ENCODE peak calls at places on chromosomes 16 and 17, in seven cellular contexts. One of them, this sample, is unnamed.

GRCh38 chr16:56011808-56012478 is 136.8 kb upstream of the CES5A start:
- DNase-seq in ascending aorta: no peak
- DNase-seq in A549: no peak
- DNase-seq in HCT116: no peak
- DNase-seq in GM23338: no peak
- DNase-seq in body of pancreas: no peak
- DNase-seq in CD8-positive, alpha-beta memory T cell: no peak
- DNase-seq in this sample: no peak

GRCh38 chr16:15425861-15426260 is 8.5 kb upstream of the BMERB1 start:
- DNase-seq in A549: no peak
- DNase-seq in GM23338: no peak
- DNase-seq in body of pancreas: no peak
- DNase-seq in CD8-positive, alpha-beta memory T cell: no peak
- DNase-seq in ascending aorta: no peak
- DNase-seq in HCT116: no peak
- DNase-seq in this sample: no peak

GRCh38 chr17:44920565-44920940 is 5.3 kb upstream of the GFAP start:
- DNase-seq in body of pancreas: no peak
- DNase-seq in HCT116: no peak
- DNase-seq in GM23338: no peak
- DNase-seq in CD8-positive, alpha-beta memory T cell: no peak
- DNase-seq in A549: no peak
- DNase-seq in ascending aorta: no peak
- DNase-seq in this sample: no peak

GRCh38 chr16:20401066-20401465 is 3.5 kb downstream of the PDILT start:
- DNase-seq in HCT116: no peak
- DNase-seq in body of pancreas: no peak
- DNase-seq in A549: no peak
- DNase-seq in GM23338: no peak
- DNase-seq in CD8-positive, alpha-beta memory T cell: no peak
- DNase-seq in ascending aorta: no peak
- DNase-seq in this sample: no peak

GRCh38 chr16:86387461-86388440 is 122.6 kb upstream of the FOXF1 start:
- DNase-seq in ascending aorta: no peak
- DNase-seq in HCT116: peak; percentile 63
- DNase-seq in A549: peak; percentile 20
- DNase-seq in GM23338: no peak
- DNase-seq in CD8-positive, alpha-beta memory T cell: no peak
- DNase-seq in body of pancreas: no peak
- DNase-seq in this sample: no peak

GRCh38 chr17:80622170-80622466 is 77.5 kb downstream of the RPTOR start:
- DNase-seq in GM23338: no peak
- DNase-seq in ascending aorta: no peak
- DNase-seq in CD8-positive, alpha-beta memory T cell: no peak
- DNase-seq in body of pancreas: no peak
- DNase-seq in HCT116: no peak
- DNase-seq in A549: no peak
- DNase-seq in this sample: no peak

GRCh38 chr17:1996243-1997145 is 28.6 kb downstream of the RTN4RL1 start:
- DNase-seq in body of pancreas: peak; percentile 40
- DNase-seq in CD8-positive, alpha-beta memory T cell: no peak
- DNase-seq in GM23338: no peak
- DNase-seq in HCT116: no peak
- DNase-seq in ascending aorta: no peak
- DNase-seq in A549: no peak
- DNase-seq in this sample: no peak

GRCh38 chr16:12881771-12882170 is 19.6 kb upstream of the SHISA9 start:
- DNase-seq in GM23338: no peak
- DNase-seq in HCT116: no peak
- DNase-seq in A549: no peak
- DNase-seq in ascending aorta: no peak
- DNase-seq in body of pancreas: no peak
- DNase-seq in CD8-positive, alpha-beta memory T cell: no peak
- DNase-seq in this sample: no peak

GRCh38 chr16:30151091-30151490 is 28.1 kb upstream of the MAPK3 start:
- DNase-seq in CD8-positive, alpha-beta memory T cell: no peak
- DNase-seq in GM23338: no peak
- DNase-seq in A549: no peak
- DNase-seq in ascending aorta: no peak
- DNase-seq in HCT116: no peak
- DNase-seq in body of pancreas: no peak
- DNase-seq in this sample: no peak

GRCh38 chr17:33267279-33267790 is 25.8 kb downstream of the ASIC2 start:
- DNase-seq in body of pancreas: no peak
- DNase-seq in GM23338: no peak
- DNase-seq in ascending aorta: no peak
- DNase-seq in HCT116: no peak
- DNase-seq in CD8-positive, alpha-beta memory T cell: no peak
- DNase-seq in A549: peak; percentile 55
- DNase-seq in this sample: no peak

GRCh38 chr17:77884967-77885641 is 73.4 kb upstream of the TNRC6C start:
- DNase-seq in GM23338: no peak
- DNase-seq in body of pancreas: no peak
- DNase-seq in A549: no peak
- DNase-seq in HCT116: no peak
- DNase-seq in ascending aorta: no peak
- DNase-seq in CD8-positive, alpha-beta memory T cell: no peak
- DNase-seq in this sample: no peak

GRCh38 chr16:28264656-28265055 is 27.7 kb upstream of the SBK1 start:
- DNase-seq in HCT116: no peak
- DNase-seq in body of pancreas: peak; percentile 60
- DNase-seq in A549: no peak
- DNase-seq in CD8-positive, alpha-beta memory T cell: no peak
- DNase-seq in GM23338: no peak
- DNase-seq in ascending aorta: no peak
- DNase-seq in this sample: no peak

GRCh38 chr16:31404353-31405064 is 11.4 kb downstream of the ITGAD start:
- DNase-seq in CD8-positive, alpha-beta memory T cell: no peak
- DNase-seq in A549: peak; percentile 97
- DNase-seq in ascending aorta: no peak
- DNase-seq in body of pancreas: no peak
- DNase-seq in GM23338: no peak
- DNase-seq in HCT116: peak; percentile 67
- DNase-seq in this sample: no peak

GRCh38 chr17:64202683-64203430 is 60.2 kb downstream of the TEX2 start:
- DNase-seq in HCT116: no peak
- DNase-seq in A549: no peak
- DNase-seq in ascending aorta: no peak
- DNase-seq in body of pancreas: no peak
- DNase-seq in GM23338: no peak
- DNase-seq in CD8-positive, alpha-beta memory T cell: no peak
- DNase-seq in this sample: no peak

GRCh38 chr16:49592507-49593422 is 219.2 kb downstream of the C16orf78 start:
- DNase-seq in GM23338: peak; percentile 85
- DNase-seq in ascending aorta: no peak
- DNase-seq in A549: peak; percentile 69
- DNase-seq in body of pancreas: peak; percentile 42
- DNase-seq in HCT116: peak; percentile 12
- DNase-seq in CD8-positive, alpha-beta memory T cell: peak; percentile 28
- DNase-seq in this sample: peak; percentile 58

GRCh38 chr17:33435716-33436301 is 142.7 kb upstream of the ASIC2 start:
- DNase-seq in body of pancreas: no peak
- DNase-seq in CD8-positive, alpha-beta memory T cell: no peak
- DNase-seq in HCT116: no peak
- DNase-seq in A549: no peak
- DNase-seq in GM23338: no peak
- DNase-seq in ascending aorta: no peak
- DNase-seq in this sample: no peak

GRCh38 chr17:78230252-78230962 is 1.0 kb upstream of the TMEM235 start:
- DNase-seq in A549: no peak
- DNase-seq in ascending aorta: no peak
- DNase-seq in GM23338: no peak
- DNase-seq in body of pancreas: no peak
- DNase-seq in HCT116: no peak
- DNase-seq in CD8-positive, alpha-beta memory T cell: no peak
- DNase-seq in this sample: no peak

GRCh38 chr16:27947696-27948095 is 115.8 kb downstream of the GSG1L start:
- DNase-seq in A549: no peak
- DNase-seq in HCT116: no peak
- DNase-seq in ascending aorta: no peak
- DNase-seq in body of pancreas: no peak
- DNase-seq in GM23338: no peak
- DNase-seq in CD8-positive, alpha-beta memory T cell: no peak
- DNase-seq in this sample: no peak

GRCh38 chr16:69100046-69100765 is 5.2 kb upstream of the HAS3 start:
- DNase-seq in HCT116: no peak
- DNase-seq in A549: no peak
- DNase-seq in CD8-positive, alpha-beta memory T cell: no peak
- DNase-seq in body of pancreas: peak; percentile 23
- DNase-seq in GM23338: no peak
- DNase-seq in ascending aorta: no peak
- DNase-seq in this sample: no peak

GRCh38 chr17:29674270-29674669 is 51.6 kb upstream of the CORO6 start:
- DNase-seq in GM23338: no peak
- DNase-seq in CD8-positive, alpha-beta memory T cell: no peak
- DNase-seq in HCT116: no peak
- DNase-seq in ascending aorta: no peak
- DNase-seq in A549: no peak
- DNase-seq in body of pancreas: no peak
- DNase-seq in this sample: no peak

GRCh38 chr17:61904094-61904710 is 23.6 kb downstream of the INTS2 start:
- DNase-seq in ascending aorta: no peak
- DNase-seq in A549: no peak
- DNase-seq in GM23338: no peak
- DNase-seq in CD8-positive, alpha-beta memory T cell: peak; percentile 32
- DNase-seq in HCT116: no peak
- DNase-seq in body of pancreas: no peak
- DNase-seq in this sample: no peak

GRCh38 chr16:85207357-85207921 is 95.2 kb upstream of the CIBAR2 start:
- DNase-seq in HCT116: no peak
- DNase-seq in CD8-positive, alpha-beta memory T cell: no peak
- DNase-seq in body of pancreas: no peak
- DNase-seq in GM23338: no peak
- DNase-seq in ascending aorta: no peak
- DNase-seq in A549: no peak
- DNase-seq in this sample: no peak

GRCh38 chr16:50056226-50056625 is 9.5 kb upstream of the HEATR3 start:
- DNase-seq in ascending aorta: no peak
- DNase-seq in body of pancreas: no peak
- DNase-seq in CD8-positive, alpha-beta memory T cell: no peak
- DNase-seq in GM23338: no peak
- DNase-seq in HCT116: peak; percentile 13
- DNase-seq in A549: no peak
- DNase-seq in this sample: no peak

GRCh38 chr16:23712976-23713375 is at the start of gene ERN2:
- DNase-seq in A549: no peak
- DNase-seq in ascending aorta: no peak
- DNase-seq in CD8-positive, alpha-beta memory T cell: no peak
- DNase-seq in HCT116: no peak
- DNase-seq in body of pancreas: no peak
- DNase-seq in GM23338: peak; percentile 73
- DNase-seq in this sample: no peak

GRCh38 chr17:81142301-81143199 is 22.8 kb upstream of the PVALEF start:
- DNase-seq in A549: peak; percentile 90
- DNase-seq in CD8-positive, alpha-beta memory T cell: peak; percentile 28
- DNase-seq in HCT116: peak; percentile 76
- DNase-seq in GM23338: peak; percentile 86
- DNase-seq in body of pancreas: peak; percentile 91
- DNase-seq in ascending aorta: no peak
- DNase-seq in this sample: peak; percentile 78

GRCh38 chr17:61494325-61495160 is 42.3 kb downstream of the TBX4 start:
- DNase-seq in A549: no peak
- DNase-seq in CD8-positive, alpha-beta memory T cell: no peak
- DNase-seq in body of pancreas: no peak
- DNase-seq in GM23338: no peak
- DNase-seq in ascending aorta: no peak
- DNase-seq in HCT116: no peak
- DNase-seq in this sample: no peak

GRCh38 chr17:2357237-2357636 is 19.9 kb downstream of the SGSM2 start:
- DNase-seq in GM23338: no peak
- DNase-seq in HCT116: no peak
- DNase-seq in body of pancreas: no peak
- DNase-seq in A549: no peak
- DNase-seq in ascending aorta: no peak
- DNase-seq in CD8-positive, alpha-beta memory T cell: no peak
- DNase-seq in this sample: no peak

GRCh38 chr17:76513306-76513692 is 12.1 kb upstream of the RHBDF2 start:
- DNase-seq in A549: no peak
- DNase-seq in body of pancreas: no peak
- DNase-seq in GM23338: no peak
- DNase-seq in ascending aorta: no peak
- DNase-seq in HCT116: no peak
- DNase-seq in CD8-positive, alpha-beta memory T cell: no peak
- DNase-seq in this sample: no peak
- H3K4me1 ChIP-seq in A549: no peaks in the 10 kb centered on the region
- H3K4me1 ChIP-seq in body of pancreas: peaks cover 7% of the 10 kb centered on the region
- H3K4me1 ChIP-seq in GM23338: no peaks in the 10 kb centered on the region
- H3K4me1 ChIP-seq in ascending aorta: no peaks in the 10 kb centered on the region
- H3K4me1 ChIP-seq in HCT116: peaks cover 3% of the 10 kb centered on the region
- H3K4me1 ChIP-seq in CD8-positive, alpha-beta memory T cell: peaks cover 60% of the 10 kb centered on the region
- H3K4me1 ChIP-seq in this sample: no peaks in the 10 kb centered on the region

DNA sequence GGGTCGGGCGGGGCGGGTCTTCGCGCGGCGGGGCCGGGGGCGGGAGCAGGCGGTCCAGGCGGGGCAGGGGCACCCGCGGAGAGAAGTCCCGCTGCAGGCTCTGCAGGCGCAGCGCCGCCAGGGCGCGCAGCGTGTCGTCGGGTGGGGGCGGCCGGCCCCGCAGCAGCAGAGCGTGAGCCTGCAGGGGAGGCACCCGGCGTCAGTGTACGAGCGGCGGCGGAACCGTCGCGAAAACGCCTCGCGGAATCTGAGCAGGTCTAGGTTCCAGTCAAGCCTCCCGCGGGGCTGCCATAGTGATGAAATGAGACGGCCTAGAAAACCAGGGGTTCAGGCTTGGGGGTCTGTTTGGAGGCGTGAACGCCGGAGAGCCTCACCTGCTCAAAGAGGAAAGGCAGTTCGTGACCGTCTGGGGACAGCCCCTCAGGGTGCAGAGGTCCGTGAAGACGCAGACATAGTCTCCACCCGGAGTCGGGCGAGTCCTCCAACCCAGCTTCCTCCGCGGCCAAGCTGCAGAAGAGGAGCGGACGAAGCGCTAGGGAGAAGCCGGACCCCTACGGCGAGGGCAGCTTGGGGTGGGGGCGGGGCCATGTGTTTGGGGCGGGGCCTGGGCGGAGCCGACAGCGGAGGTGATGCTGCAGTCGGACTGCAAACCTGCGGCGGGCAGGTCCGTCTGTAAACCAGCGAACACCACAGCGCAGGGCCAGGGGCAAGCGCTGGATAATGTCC is 6.4 kb downstream of the PLEKHH3 start:
- DNase-seq in body of pancreas: no peak
- DNase-seq in HCT116: no peak
- DNase-seq in A549: no peak
- DNase-seq in ascending aorta: no peak
- DNase-seq in CD8-positive, alpha-beta memory T cell: peak; percentile 27
- DNase-seq in GM23338: peak; percentile 83
- DNase-seq in this sample: no peak
- H3K4me3 ChIP-seq in body of pancreas: no peak overlapping the region
- H3K4me3 ChIP-seq in HCT116: no peak overlapping the region
- H3K4me3 ChIP-seq in A549: no peak overlapping the region
- H3K4me3 ChIP-seq in ascending aorta: peak overlapping the region; percentile 25
- H3K4me3 ChIP-seq in CD8-positive, alpha-beta memory T cell: peak overlapping the region; percentile 50
- H3K4me3 ChIP-seq in GM23338: peak overlapping the region; percentile 77
- H3K4me3 ChIP-seq in this sample: no peak overlapping the region

GRCh38 chr17:46192211-46192483 is 1.1 kb downstream of the KANSL1 start:
- DNase-seq in CD8-positive, alpha-beta memory T cell: no peak
- DNase-seq in GM23338: no peak
- DNase-seq in body of pancreas: no peak
- DNase-seq in A549: no peak
- DNase-seq in ascending aorta: no peak
- DNase-seq in HCT116: no peak
- DNase-seq in this sample: no peak
- H3K4me1 ChIP-seq in CD8-positive, alpha-beta memory T cell: peaks cover 66% of the 10 kb centered on the region
- H3K4me1 ChIP-seq in GM23338: peaks cover 47% of the 10 kb centered on the region
- H3K4me1 ChIP-seq in body of pancreas: peaks cover 54% of the 10 kb centered on the region
- H3K4me1 ChIP-seq in A549: peaks cover 63% of the 10 kb centered on the region
- H3K4me1 ChIP-seq in ascending aorta: peaks cover 13% of the 10 kb centered on the region
- H3K4me1 ChIP-seq in HCT116: peaks cover 49% of the 10 kb centered on the region
- H3K4me1 ChIP-seq in this sample: no peaks in the 10 kb centered on the region

GRCh38 chr17:48036693-48037035 is 933 bp downstream of the COPZ2 start:
- DNase-seq in CD8-positive, alpha-beta memory T cell: no peak
- DNase-seq in HCT116: no peak
- DNase-seq in A549: no peak
- DNase-seq in GM23338: no peak
- DNase-seq in body of pancreas: no peak
- DNase-seq in ascending aorta: no peak
- DNase-seq in this sample: no peak
- H3K4me3 ChIP-seq in CD8-positive, alpha-beta memory T cell: no peak overlapping the region
- H3K4me3 ChIP-seq in HCT116: no peak overlapping the region
- H3K4me3 ChIP-seq in A549: peak overlapping the region; percentile 63
- H3K4me3 ChIP-seq in GM23338: peak overlapping the region; percentile 77
- H3K4me3 ChIP-seq in body of pancreas: no peak overlapping the region
- H3K4me3 ChIP-seq in ascending aorta: peak overlapping the region; percentile 69
- H3K4me3 ChIP-seq in this sample: peak overlapping the region; percentile 65